ENCODE peak calls at places on chromosome 5, in five cellular contexts. A is astrocyte of the spinal cord, S is cardiac muscle cell, M is astrocyte, Q is colonic mucosa. D is an unnamed sample.
A peak's percentile ranks its signal among the peaks of the same experiment; 100 is the strongest.

GRCh38 chr5:178113141-178113787 is at the start of gene N4BP3:
- DNase-seq in M (peak; percentile 22), A (peak; percentile 19), S (peak; percentile 93), Q (peak; percentile 73), D (no peak)

GRCh38 chr5:160456778-160457177 is 35.1 kb downstream of the PTTG1 start:
- DNase-seq in Q (no peak), M (no peak), A (no peak), S (no peak), D (no peak)

GRCh38 chr5:10528056-10528816 is 35.6 kb upstream of the ANKRD33B start:
- DNase-seq in S (no peak), M (no peak), A (peak; percentile 58), Q (no peak), D (no peak)

GRCh38 chr5:122323132-122323548 is 11.1 kb downstream of the SNCAIP start:
- DNase-seq in S (no peak), A (peak; percentile 33), Q (no peak), M (peak; percentile 53), D (peak; percentile 74)

GRCh38 chr5:459562-460412 is 16.8 kb downstream of the EXOC3 start:
- DNase-seq in Q (no peak), M (no peak), S (no peak), A (no peak), D (no peak)

GRCh38 chr5:36373527-36374086 is 71.9 kb upstream of the RANBP3L start:
- DNase-seq in Q (peak; percentile 34), A (peak; percentile 61), M (peak; percentile 73), S (no peak), D (no peak)

GRCh38 chr5:74810915-74811314 is 43.9 kb downstream of the NSA2 start:
- DNase-seq in S (no peak), M (no peak), A (no peak), Q (no peak), D (peak; percentile 24)

GRCh38 chr5:15995206-15996052 is 184.2 kb downstream of the MARCHF11 start:
- DNase-seq in A (peak; percentile 54), M (peak; percentile 21), S (peak; percentile 54), Q (no peak), D (no peak)

GRCh38 chr5:20023686-20024085 is 35.7 kb upstream of the CDH18 start:
- DNase-seq in A (no peak), S (no peak), M (no peak), Q (no peak), D (no peak)

GRCh38 chr5:56311306-56311904 is 78.3 kb upstream of the ANKRD55 start:
- DNase-seq in S (no peak), A (no peak), M (no peak), Q (no peak), D (no peak)

GRCh38 chr5:25128606-25129005 is 483.8 kb upstream of the CDH10 start:
- DNase-seq in A (no peak), M (no peak), S (no peak), Q (no peak), D (no peak)

GRCh38 chr5:31711363-31711762 is 72.4 kb downstream of the PDZD2 start:
- DNase-seq in S (no peak), M (no peak), A (no peak), Q (no peak), D (no peak)

GRCh38 chr5:88824892-88825781 is 57.8 kb downstream of the MEF2C start:
- DNase-seq in S (no peak), M (peak; percentile 87), Q (no peak), A (peak; percentile 74), D (peak; percentile 59)

GRCh38 chr5:539469-540214 is 15.4 kb upstream of the SLC9A3 start:
- DNase-seq in A (no peak), Q (no peak), M (no peak), S (no peak), D (no peak)

GRCh38 chr5:149938791-149939358 is 5.7 kb downstream of the PDE6A start:
- DNase-seq in Q (no peak), M (peak; percentile 89), A (peak; percentile 82), S (no peak), D (no peak)

GRCh38 chr5:55597014-55597981 is 62.5 kb upstream of the PLPP1 start:
- DNase-seq in M (peak; percentile 72), Q (peak; percentile 60), S (no peak), A (peak; percentile 51), D (no peak)

GRCh38 chr5:67291671-67292070 is 95.1 kb upstream of the CD180 start:
- DNase-seq in M (no peak), S (no peak), Q (no peak), A (no peak), D (no peak)

GRCh38 chr5:439636-440035 is 3.3 kb upstream of the EXOC3 start:
- DNase-seq in S (no peak), M (no peak), Q (no peak), A (no peak), D (no peak)

GRCh38 chr5:147403659-147404640 is 105.9 kb downstream of the DPYSL3 start:
- DNase-seq in M (peak; percentile 100), Q (no peak), A (peak; percentile 99), S (peak; percentile 73), D (peak; percentile 95)

GRCh38 chr5:51201708-51202107 is 181.5 kb upstream of the ISL1 start:
- DNase-seq in S (no peak), A (no peak), Q (no peak), M (no peak), D (no peak)

GRCh38 chr5:124583469-124584350 is 162.7 kb downstream of the ZNF608 start:
- DNase-seq in A (peak; percentile 90), Q (peak; percentile 22), M (peak; percentile 89), S (no peak), D (no peak)

GRCh38 chr5:155049569-155050383 is 36.2 kb downstream of the KIF4B start:
- DNase-seq in S (peak; percentile 16), Q (no peak), M (no peak), A (peak; percentile 1), D (no peak)

GRCh38 chr5:76941000-76941399 is 11.8 kb upstream of the CRHBP start:
- DNase-seq in M (peak; percentile 20), Q (no peak), A (no peak), S (no peak), D (no peak)

GRCh38 chr5:172443441-172444109 is 10.8 kb downstream of the SH3PXD2B start:
- DNase-seq in Q (peak; percentile 59), S (no peak), M (peak; percentile 98), A (peak; percentile 98), D (no peak)

GRCh38 chr5:172690258-172691075 is 49.4 kb downstream of the NEURL1B start:
- DNase-seq in Q (no peak), S (no peak), A (no peak), M (no peak), D (no peak)

GRCh38 chr5:574906-575305 is 37.2 kb upstream of the CEP72 start:
- DNase-seq in A (no peak), Q (no peak), M (no peak), S (no peak), D (no peak)

GRCh38 chr5:172984244-172984953 is 828 bp downstream of the ATP6V0E1 start:
- DNase-seq in S (peak; percentile 70), Q (peak; percentile 67), A (peak; percentile 87), M (peak; percentile 89), D (peak; percentile 86)

GRCh38 chr5:132115375-132115774 is 41.8 kb downstream of the CSF2 start:
- DNase-seq in Q (no peak), S (no peak), M (no peak), A (no peak), D (no peak)

GRCh38 chr5:134100283-134101011 is 14.0 kb upstream of the TCF7 start:
- DNase-seq in S (no peak), Q (no peak), M (peak; percentile 67), A (peak; percentile 80), D (no peak)

GRCh38 chr5:39315995-39316394 is 48.3 kb downstream of the C9 start:
- DNase-seq in Q (no peak), M (no peak), A (no peak), S (no peak), D (no peak)

GRCh38 chr5:149817539-149817938 is 87.4 kb downstream of the PPARGC1B start:
- DNase-seq in S (no peak), A (no peak), M (no peak), Q (no peak), D (no peak)

GRCh38 chr5:83608122-83608521 is 112.5 kb downstream of the HAPLN1 start:
- DNase-seq in M (peak; percentile 45), S (peak; percentile 72), Q (peak; percentile 21), A (peak; percentile 59), D (peak; percentile 14)

GRCh38 chr5:97835128-97835527 is 652.1 kb upstream of the RIOK2 start:
- DNase-seq in Q (no peak), A (no peak), S (no peak), M (no peak), D (no peak)

GRCh38 chr5:112491257-112491656 is 72.2 kb upstream of the EPB41L4A start:
- DNase-seq in A (no peak), Q (no peak), M (no peak), S (no peak), D (no peak)
- TF ChIP-seq CTCF in A (peak; percentile 38), Q (peak; percentile 29), M (peak; percentile 33), S (peak; percentile 33), D (peak; percentile 49)

GRCh38 chr5:80387063-80387768 is 20.6 kb upstream of the ZFYVE16 start:
- DNase-seq in S (no peak), M (no peak), Q (no peak), A (no peak), D (no peak)

DNA sequence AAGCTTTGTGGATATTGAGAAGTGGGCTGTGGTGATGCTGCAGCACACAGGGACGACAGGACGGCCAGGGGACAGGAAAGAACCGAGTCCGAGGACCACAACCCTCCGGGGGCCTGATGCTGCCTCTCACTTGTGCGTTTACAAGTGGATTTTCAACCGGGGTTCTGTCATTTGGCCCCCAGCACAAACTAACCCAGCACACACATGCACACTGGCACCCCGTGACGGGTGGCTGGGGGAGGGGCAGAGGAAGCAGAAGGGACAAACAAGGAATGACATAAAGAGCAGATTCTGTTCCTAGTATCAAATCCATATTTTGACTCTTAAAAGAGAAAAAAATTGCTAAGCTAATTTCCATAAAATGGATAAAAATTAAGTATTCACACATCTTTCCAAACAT is 18.3 kb upstream of the ZFYVE16 start:
- DNase-seq in Q (peak; percentile 25), A (no peak), S (no peak), M (no peak), D (no peak)
- H3K4me3 ChIP-seq in Q (no peak overlapping the region), A (no peak overlapping the region), S (no peak overlapping the region), M (no peak overlapping the region), D (no peak overlapping the region)

GRCh38 chr5:168291281-168291960 is at the start of gene WWC1:
- DNase-seq in M (no peak), A (no peak), S (peak; percentile 83), Q (peak; percentile 90), D (no peak)
- TF ChIP-seq CTCF in M (no peak), A (peak; percentile 27), S (peak; percentile 28), Q (peak; percentile 28), D (no peak)

DNA sequence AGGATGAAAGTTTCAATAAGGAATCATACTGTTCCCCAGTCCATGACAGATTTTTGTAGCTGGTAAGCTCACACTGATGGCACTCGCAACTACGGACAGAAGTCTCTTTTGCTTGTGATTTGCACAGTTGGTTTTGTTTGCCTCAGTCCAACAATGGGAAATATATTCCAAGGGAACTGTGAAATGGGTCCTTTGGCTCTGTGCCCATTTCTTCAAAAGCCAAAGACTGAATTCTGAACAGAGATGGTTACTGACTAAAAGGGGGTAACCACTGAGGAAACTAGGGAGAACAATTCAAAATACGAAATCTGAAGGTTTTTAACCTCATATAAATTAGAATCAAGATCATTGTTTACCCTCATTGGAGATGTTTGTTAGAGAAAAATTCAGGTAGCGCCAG is 47.7 kb downstream of the DCP2 start:
- DNase-seq in S (no peak), Q (no peak), M (no peak), A (no peak), D (no peak)
- H3K4me3 ChIP-seq in S (no peak overlapping the region), Q (no peak overlapping the region), M (no peak overlapping the region), A (no peak overlapping the region), D (no peak overlapping the region)